ENCODE peak calls at places on chromosomes 12 and 14, in four cellular contexts. H, O, S and W are unnamed samples.

GRCh38 chr14:105411017-105411941 is 8.3 kb upstream of the MTA1 start:
- DNase-seq in H (no peak), S (no peak), O (peak), W (no peak)

GRCh38 chr14:32530800-32531199 is 201.7 kb downstream of the AKAP6 start:
- DNase-seq in H (no peak), S (no peak), O (no peak), W (no peak)

GRCh38 chr14:81330619-81331122 is 69.5 kb downstream of the STON2 start:
- DNase-seq in S (no peak), H (no peak), O (peak), W (no peak)

GRCh38 chr12:41700940-41701339 is 443.7 kb downstream of the GXYLT1 start:
- DNase-seq in H (no peak), S (no peak), O (no peak), W (no peak)

GRCh38 chr14:74945852-74946658 is 9.3 kb downstream of the PGF start:
- DNase-seq in O (peak), S (peak), H (peak), W (peak)

GRCh38 chr12:77357654-77358053 is 292.3 kb upstream of the E2F7 start:
- DNase-seq in H (no peak), O (no peak), S (no peak), W (no peak)

GRCh38 chr12:108364879-108365278 is 25.8 kb upstream of the CMKLR1 start:
- DNase-seq in S (no peak), H (no peak), O (no peak), W (no peak)

GRCh38 chr12:85725991-85726390 is 110.2 kb downstream of the RASSF9 start:
- DNase-seq in S (no peak), H (no peak), O (no peak), W (no peak)

GRCh38 chr12:130162771-130163460 is 652 bp downstream of the FZD10 start:
- DNase-seq in O (no peak), S (no peak), H (no peak), W (no peak)

GRCh38 chr12:69685810-69686209 is 13.3 kb downstream of the BEST3 start:
- DNase-seq in O (peak), H (no peak), S (no peak), W (no peak)

GRCh38 chr12:115914122-115914521 is 363.4 kb downstream of the MED13L start:
- DNase-seq in S (no peak), O (no peak), H (no peak), W (no peak)

GRCh38 chr12:46387697-46388096 is 15.1 kb upstream of the SLC38A2 start:
- DNase-seq in O (no peak), H (peak), S (no peak), W (peak)

GRCh38 chr14:85607571-85608219 is 77.8 kb downstream of the FLRT2 start:
- DNase-seq in S (no peak), H (no peak), O (peak), W (no peak)

GRCh38 chr14:81981311-81981675 is 447.6 kb upstream of the SEL1L start:
- DNase-seq in H (no peak), S (no peak), O (no peak), W (no peak)

GRCh38 chr12:128626808-128627320 is 196.9 kb downstream of the SLC15A4 start:
- DNase-seq in H (no peak), S (no peak), O (no peak), W (no peak)

GRCh38 chr14:92099802-92100201 is 6.6 kb downstream of the ATXN3 start:
- DNase-seq in H (no peak), S (no peak), O (peak), W (no peak)

GRCh38 chr12:19744760-19745218 is 305.5 kb downstream of the AEBP2 start:
- DNase-seq in O (peak), H (no peak), S (no peak), W (peak)

GRCh38 chr12:87270894-87271293 is 758.3 kb downstream of the C12orf50 start:
- DNase-seq in S (no peak), O (no peak), H (no peak), W (no peak)

GRCh38 chr12:85277900-85278597 is 2.0 kb upstream of the ALX1 start:
- DNase-seq in H (no peak), O (no peak), S (no peak), W (no peak)

GRCh38 chr12:110885152-110885840 is 35.1 kb downstream of the MYL2 start:
- DNase-seq in S (no peak), H (no peak), O (peak), W (no peak)

GRCh38 chr12:31728289-31728916 is 418 bp downstream of the AMN1 start:
- DNase-seq in H (no peak), O (peak), S (peak), W (no peak)

GRCh38 chr12:127241056-127241830 is 1025.7 kb upstream of the TMEM132C start:
- DNase-seq in S (no peak), O (peak), H (no peak), W (no peak)

GRCh38 chr14:60515696-60516284 is 6.8 kb downstream of the SIX6 start:
- DNase-seq in O (no peak), H (no peak), S (no peak), W (no peak)

GRCh38 chr12:109510196-109510595 is 32.8 kb downstream of the UBE3B start:
- DNase-seq in S (no peak), O (no peak), H (no peak), W (no peak)

GRCh38 chr14:80188571-80188970 is 22.7 kb downstream of the DIO2 start:
- DNase-seq in S (no peak), H (no peak), O (no peak), W (no peak)

GRCh38 chr12:6567112-6567680 is 895 bp downstream of the NOP2 start:
- DNase-seq in H (no peak), S (no peak), O (peak), W (no peak)

GRCh38 chr12:70045036-70045435 is 198.2 kb upstream of the CNOT2 start:
- DNase-seq in H (no peak), O (peak), S (peak), W (no peak)

GRCh38 chr12:34347367-34347766 is 325.1 kb downstream of the ALG10 start:
- DNase-seq in S (no peak), H (no peak), O (no peak), W (no peak)

GRCh38 chr14:101475468-101476257 is 85.6 kb upstream of the DIO3 start:
- DNase-seq in S (no peak), H (no peak), O (peak), W (no peak)

GRCh38 chr14:71399057-71399487 is 491.8 kb downstream of the PCNX1 start:
- DNase-seq in H (no peak), S (no peak), O (no peak), W (no peak)

GRCh38 chr14:76776306-76777251 is 15.3 kb downstream of the VASH1 start:
- DNase-seq in O (no peak), H (no peak), S (no peak), W (no peak)

GRCh38 chr12:52321433-52321832 is 235 bp upstream of the KRT83 start:
- DNase-seq in H (no peak), O (no peak), S (no peak), W (no peak)

GRCh38 chr12:1662761-1663439 is 28.0 kb upstream of the ADIPOR2 start:
- DNase-seq in H (peak), O (peak), S (peak), W (no peak)

DNA sequence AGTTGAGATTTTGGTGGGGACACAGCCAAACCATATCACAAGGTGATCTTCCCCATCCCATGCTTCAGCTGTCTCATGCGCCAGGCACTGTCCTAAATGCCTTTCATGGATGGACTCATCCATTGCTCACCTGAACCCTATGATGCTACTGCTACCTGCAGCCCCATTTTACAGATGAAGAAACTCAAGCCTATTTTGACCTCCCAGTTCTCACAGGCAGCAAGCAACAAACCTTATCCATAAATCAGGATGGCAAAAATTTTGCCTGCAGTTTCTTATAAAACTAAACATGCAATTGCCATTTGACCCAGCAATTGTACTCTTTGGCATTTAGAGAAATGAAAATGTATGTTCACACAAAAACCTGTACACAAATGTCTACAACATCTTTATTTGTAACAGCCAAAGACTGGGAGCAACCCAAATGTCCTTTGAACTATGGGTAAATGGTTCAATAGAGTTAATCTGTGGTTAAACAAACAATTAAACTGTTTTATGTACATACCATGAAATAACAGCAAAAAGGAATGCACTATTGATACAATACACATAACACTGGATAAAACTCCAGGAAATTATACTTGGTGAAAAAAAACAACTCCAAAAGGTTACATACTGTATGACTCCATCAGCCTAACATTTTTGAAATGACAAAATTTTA is 2.6 kb downstream of the NT5DC3 start:
- DNase-seq in S (no peak), O (no peak), H (no peak), W (no peak)
- H3K4me3 ChIP-seq in S (no peak), O (no peak), H (no peak), W (no peak)

DNA sequence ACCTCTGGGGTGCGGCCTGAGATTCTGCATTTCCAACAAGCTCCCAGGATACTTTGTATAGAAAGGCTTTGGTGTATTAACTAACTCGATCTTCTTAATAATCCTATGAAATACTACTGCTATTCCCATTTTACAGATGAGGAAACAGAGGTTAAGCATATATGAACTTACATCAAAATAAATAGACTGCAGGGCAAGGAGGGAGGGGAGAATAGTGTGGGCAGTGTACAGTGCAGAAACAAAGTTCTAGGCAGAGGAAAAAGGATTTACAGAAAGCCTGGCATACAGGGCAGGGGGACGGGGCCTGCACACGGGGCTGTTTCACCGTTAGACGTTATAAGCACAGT is 19.0 kb downstream of the NINJ2 start:
- DNase-seq in H (no peak), O (no peak), S (no peak), W (no peak)
- H3K4me3 ChIP-seq in H (no peak), O (no peak), S (no peak), W (no peak)

GRCh38 chr14:22849212-22849819 is 12.9 kb downstream of the MMP14 start:
- DNase-seq in S (peak), H (no peak), O (peak), W (no peak)

GRCh38 chr14:22852940-22853767 is 16.8 kb downstream of the MMP14 start:
- DNase-seq in O (peak), S (peak), H (peak), W (peak)

GRCh38 chr14:22854963-22855724 is 16.4 kb upstream of the LRP10 start:
- DNase-seq in H (no peak), O (peak), S (no peak), W (no peak)

GRCh38 chr14:22850944-22851790 is 14.8 kb downstream of the MMP14 start:
- DNase-seq in S (peak), H (no peak), O (peak), W (no peak)

DNA sequence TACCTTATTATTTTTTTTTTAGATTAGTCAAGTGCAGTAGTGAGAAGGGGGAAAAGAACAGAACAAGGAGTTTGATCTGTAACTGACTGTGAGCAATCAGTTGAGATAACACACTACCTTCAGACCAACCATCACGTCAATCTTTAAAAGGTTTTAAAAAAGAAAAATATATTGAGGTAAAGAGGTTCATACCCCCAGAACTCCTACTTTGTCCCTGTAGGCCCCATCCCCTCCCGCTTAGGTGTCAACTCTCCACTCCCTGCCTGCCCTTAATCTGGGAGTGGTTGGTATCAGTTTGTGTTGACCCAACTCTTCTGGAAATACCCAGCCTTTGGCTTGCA is 16.2 kb downstream of the MMP14 start:
- DNase-seq in O (no peak), H (no peak), S (no peak), W (no peak)
- H3K4me3 ChIP-seq in O (no peak), H (no peak), S (no peak), W (no peak)

GRCh38 chr12:54018608-54018984 is 9.6 kb upstream of the HOXC6 start:
- DNase-seq in H (no peak), O (no peak), S (no peak), W (no peak)

GRCh38 chr12:54019111-54019811 is 9.0 kb upstream of the HOXC6 start:
- DNase-seq in S (no peak), O (no peak), H (no peak), W (no peak)

GRCh38 chr12:54021006-54021405 is 7.2 kb upstream of the HOXC6 start:
- DNase-seq in O (no peak), S (no peak), H (no peak), W (no peak)

GRCh38 chr12:54020587-54020969 is 7.7 kb upstream of the HOXC6 start:
- DNase-seq in H (no peak), S (no peak), O (no peak), W (no peak)

GRCh38 chr12:54019924-54020586 is 8.2 kb upstream of the HOXC6 start:
- DNase-seq in O (no peak), H (no peak), S (no peak), W (no peak)
- H3K4me3 ChIP-seq in O (no peak), H (no peak), S (no peak), W (no peak)

GRCh38 chr12:59596232-59597143 is 659 bp downstream of the SLC16A7 start:
- DNase-seq in S (peak), H (peak), O (peak), W (peak)
- H3K4me3 ChIP-seq in S (peak), H (peak), O (peak), W (peak)

GRCh38 chr14:38254565-38255407 is 1.1 kb downstream of the CLEC14A start:
- DNase-seq in H (no peak), S (peak), O (no peak), W (no peak)
- H3K4me3 ChIP-seq in H (peak), S (peak), O (no peak), W (no peak)